ENCODE peak calls at places on chromosomes 12 and 14, in eight cellular contexts. E is GM20000; X is lung; T is NCI-H526; C is frontal cortex; Y is NCI-H345; I is Daoy; U is stimulated activated CD4-positive, alpha-beta T cell treated with anti-CD3 and anti-CD28 coated beads, Interleukin-1b, Interleukin-23, amount 100 ng/mL, for 1 hour. F is an unnamed sample.

GRCh38 chr12:130632582-130633174 is 83.4 kb downstream of the RIMBP2 start:
- DNase-seq in Y (peak), X (no peak), E (no peak), T (peak), C (no peak), I (no peak), U (no peak), F (peak)

GRCh38 chr14:39246618-39247017 is 12.9 kb downstream of the MIA2 start:
- DNase-seq in Y (no peak), U (no peak), T (no peak), X (no peak), C (no peak), E (no peak), I (no peak), F (no peak)

GRCh38 chr14:26281280-26281998 is 316.4 kb downstream of the NOVA1 start:
- DNase-seq in X (no peak), T (no peak), U (no peak), C (no peak), I (peak), Y (peak), E (no peak), F (peak)

GRCh38 chr12:131438874-131439273 is 272.0 kb upstream of the SFSWAP start:
- DNase-seq in E (no peak), T (peak), C (no peak), I (peak), U (no peak), Y (no peak), X (no peak), F (no peak)

GRCh38 chr12:118359541-118359915 is 13.2 kb downstream of the TAOK3 start:
- DNase-seq in T (no peak), X (no peak), U (no peak), E (no peak), C (no peak), I (no peak), Y (no peak), F (no peak)

GRCh38 chr14:71726639-71727085 is 205.6 kb upstream of the RGS6 start:
- DNase-seq in X (peak), I (no peak), U (no peak), C (no peak), Y (no peak), T (no peak), E (no peak), F (no peak)

GRCh38 chr12:53101931-53102781 is 1.1 kb upstream of the SOAT2 start:
- DNase-seq in C (no peak), U (no peak), T (no peak), Y (no peak), I (no peak), X (no peak), E (peak), F (no peak)

GRCh38 chr12:46556105-46556559 is 183.6 kb upstream of the SLC38A2 start:
- DNase-seq in T (no peak), X (no peak), Y (no peak), E (no peak), I (peak), U (no peak), C (no peak), F (no peak)

GRCh38 chr12:78308701-78309100 is 478.0 kb downstream of the NAV3 start:
- DNase-seq in U (no peak), C (no peak), T (no peak), Y (no peak), E (no peak), X (no peak), I (no peak), F (no peak)

GRCh38 chr14:70812124-70812818 is 3.0 kb upstream of the MAP3K9 start:
- DNase-seq in E (no peak), I (no peak), U (no peak), X (peak), T (peak), C (no peak), Y (no peak), F (peak)

GRCh38 chr12:93090768-93091172 is 161.7 kb upstream of the EEA1 start:
- DNase-seq in X (no peak), U (no peak), Y (no peak), E (no peak), I (peak), T (no peak), C (no peak), F (peak)

GRCh38 chr14:59199205-59199604 is 10.7 kb downstream of the DAAM1 start:
- DNase-seq in I (no peak), T (no peak), U (no peak), X (no peak), E (no peak), C (no peak), Y (no peak), F (no peak)

GRCh38 chr14:91872011-91872476 is 4.7 kb upstream of the TC2N start:
- DNase-seq in Y (no peak), C (no peak), E (peak), T (no peak), I (no peak), X (no peak), U (no peak), F (no peak)

GRCh38 chr12:130226771-130227170 is 64.5 kb downstream of the FZD10 start:
- DNase-seq in I (no peak), T (no peak), C (no peak), U (no peak), X (no peak), E (no peak), Y (no peak), F (no peak)

GRCh38 chr12:51823875-51824565 is 24.5 kb downstream of the FIGNL2 start:
- DNase-seq in C (peak), I (peak), U (no peak), E (no peak), T (peak), X (no peak), Y (peak), F (peak)

F was measured in HT-29.